ENCODE peak calls at places on chromosomes 6 and 20, in nine cellular contexts. R is iPS DF 19.7; K is endothelial cell of umbilical vein; P is midbrain; S is nephron progenitor cell; U is head of caudate nucleus; N is cardiac muscle cell; J is ACHN; T is activated CD4-positive, alpha-beta T cell treated with anti-CD3 and anti-CD28 coated beads, Interleukin-2, amount 50 U/mL, for 1 hour. O is an unnamed sample.

GRCh38 chr6:63663147-63663877 is 27.7 kb downstream of the PHF3 start:
- DNase-seq in R (no peak), N (no peak), P (no peak), T (no peak), U (no peak), S (no peak), K (peak; percentile 69), J (peak; percentile 13), O (no peak)

GRCh38 chr6:79946773-79947190 is 571 bp downstream of the ELOVL4 start:
- DNase-seq in S (peak; percentile 53), U (peak; percentile 68), N (peak; percentile 41), T (peak; percentile 2), P (peak; percentile 24), R (no peak), K (no peak), J (peak; percentile 1), O (no peak)

GRCh38 chr6:150857062-150857905 is 8.2 kb upstream of the MTHFD1L start:
- DNase-seq in N (no peak), U (no peak), K (peak; percentile 99), T (no peak), J (peak; percentile 86), P (no peak), S (no peak), R (no peak), O (no peak)

GRCh38 chr6:53837875-53838806 is 43.3 kb downstream of the LRRC1 start:
- DNase-seq in T (no peak), N (no peak), J (no peak), R (no peak), K (peak; percentile 90), S (no peak), U (peak; percentile 76), P (peak; percentile 86), O (no peak)

GRCh38 chr6:129890701-129891100 is 29.6 kb upstream of the TMEM244 start:
- DNase-seq in J (no peak), P (no peak), T (no peak), N (no peak), R (no peak), S (no peak), K (no peak), U (no peak), O (no peak)

GRCh38 chr6:41439524-41440418 is 104.4 kb downstream of the NCR2 start:
- DNase-seq in K (no peak), U (no peak), R (no peak), N (no peak), S (no peak), J (no peak), P (no peak), T (no peak), O (no peak)

GRCh38 chr6:42363906-42364859 is 87.5 kb downstream of the TRERF1 start:
- DNase-seq in T (no peak), R (no peak), K (no peak), U (no peak), S (no peak), P (no peak), J (no peak), N (peak; percentile 19), O (no peak)

GRCh38 chr6:5270093-5270680 is 8.9 kb downstream of the FARS2 start:
- DNase-seq in T (no peak), N (peak; percentile 8), U (no peak), J (no peak), P (no peak), K (peak; percentile 62), R (no peak), S (no peak), O (no peak)

GRCh38 chr6:6494677-6495076 is 93.8 kb upstream of the LY86 start:
- DNase-seq in P (no peak), K (no peak), T (no peak), S (peak; percentile 61), N (peak; percentile 70), R (peak; percentile 79), J (peak; percentile 30), U (peak; percentile 12), O (peak; percentile 62)

GRCh38 chr6:7172605-7173185 is 64.9 kb downstream of the RREB1 start:
- DNase-seq in S (no peak), P (no peak), K (peak; percentile 64), T (no peak), N (no peak), J (no peak), R (no peak), U (no peak), O (peak; percentile 68)

GRCh38 chr6:113181164-113181563 is 676.0 kb upstream of the MARCKS start:
- DNase-seq in S (no peak), J (no peak), P (peak; percentile 30), K (no peak), U (peak; percentile 23), T (no peak), N (no peak), R (no peak), O (no peak)

GRCh38 chr6:170296746-170297576 is 6.1 kb upstream of the DLL1 start:
- DNase-seq in S (no peak), J (no peak), U (peak; percentile 66), N (no peak), R (no peak), K (no peak), T (no peak), P (peak; percentile 51), O (no peak)

GRCh38 chr6:5128351-5128750 is 43.2 kb downstream of the PPP1R3G start:
- DNase-seq in N (no peak), T (no peak), S (no peak), P (no peak), K (no peak), U (no peak), R (no peak), J (no peak), O (no peak)

GRCh38 chr20:4936392-4936850 is 64.9 kb downstream of the SLC23A2 start:
- DNase-seq in T (no peak), P (no peak), U (no peak), S (no peak), K (no peak), J (no peak), R (no peak), N (no peak), O (no peak)

GRCh38 chr6:116883005-116883404 is 6.0 kb downstream of the RFX6 start:
- DNase-seq in U (no peak), K (no peak), R (no peak), S (no peak), T (no peak), J (no peak), N (no peak), P (no peak), O (no peak)

GRCh38 chr20:1324598-1325172 is 4.3 kb downstream of the SDCBP2 start:
- DNase-seq in T (peak; percentile 47), K (peak; percentile 81), N (no peak), J (peak; percentile 8), P (no peak), S (no peak), U (no peak), R (no peak), O (peak; percentile 28)

GRCh38 chr6:41604006-41604405 is 34.3 kb upstream of the MDFI start:
- DNase-seq in R (no peak), P (no peak), N (no peak), K (no peak), J (no peak), S (no peak), T (no peak), U (no peak), O (no peak)

GRCh38 chr20:33816191-33816590 is 5.0 kb downstream of the CHMP4B start:
- DNase-seq in P (no peak), N (no peak), U (no peak), K (no peak), J (no peak), T (no peak), S (no peak), R (no peak), O (no peak)

GRCh38 chr6:30590509-30590908 is 19.3 kb downstream of the ABCF1 start:
- DNase-seq in J (no peak), R (no peak), U (no peak), K (no peak), S (no peak), P (no peak), N (no peak), T (no peak), O (no peak)

GRCh38 chr20:46898433-46898832 is 3.8 kb downstream of the EYA2 start:
- DNase-seq in J (no peak), S (no peak), N (no peak), U (no peak), K (no peak), T (no peak), R (no peak), P (no peak), O (no peak)

GRCh38 chr6:41975276-41975675 is 33.7 kb upstream of the CCND3 start:
- DNase-seq in J (no peak), U (no peak), N (no peak), K (no peak), T (no peak), P (no peak), R (no peak), S (no peak), O (no peak)

GRCh38 chr20:33475381-33476160 is 14.3 kb upstream of the CBFA2T2 start:
- DNase-seq in T (no peak), U (no peak), P (no peak), J (no peak), R (no peak), K (no peak), S (no peak), N (no peak), O (no peak)

GRCh38 chr6:142551145-142551811 is 249.5 kb downstream of the ADGRG6 start:
- DNase-seq in K (no peak), J (peak; percentile 55), T (peak; percentile 45), U (no peak), P (no peak), N (no peak), R (no peak), S (no peak), O (no peak)

GRCh38 chr20:63626424-63627128 is at the start of gene GMEB2:
- DNase-seq in R (no peak), N (peak; percentile 83), T (peak; percentile 58), J (no peak), P (peak; percentile 85), K (no peak), S (peak; percentile 96), U (peak; percentile 80), O (peak; percentile 81)

GRCh38 chr20:62710886-62711702 is 2.5 kb downstream of the NTSR1 start:
- DNase-seq in T (no peak), N (no peak), U (no peak), R (no peak), J (no peak), P (no peak), K (no peak), S (no peak), O (no peak)

GRCh38 chr20:17620371-17621228 is 50.7 kb downstream of the DSTN start:
- DNase-seq in J (no peak), N (no peak), T (no peak), P (no peak), U (no peak), S (no peak), K (no peak), R (no peak), O (peak; percentile 20)

GRCh38 chr6:6057442-6058053 is 50.8 kb upstream of the NRN1 start:
- DNase-seq in N (peak; percentile 73), S (no peak), R (no peak), K (peak; percentile 57), P (peak; percentile 61), T (no peak), J (peak; percentile 43), U (peak; percentile 18), O (no peak)

GRCh38 chr6:25050356-25050755 is 114.6 kb upstream of the RIPOR2 start:
- DNase-seq in R (no peak), N (no peak), J (no peak), U (peak; percentile 70), T (peak; percentile 49), S (no peak), K (peak; percentile 90), P (no peak), O (no peak)

GRCh38 chr6:63814459-63814858 is 178.9 kb downstream of the PHF3 start:
- DNase-seq in R (no peak), N (no peak), K (no peak), P (no peak), U (no peak), T (no peak), J (no peak), S (no peak), O (no peak)

GRCh38 chr20:57114290-57115005 is 152.0 kb downstream of the BMP7 start:
- DNase-seq in K (no peak), P (no peak), N (no peak), U (no peak), S (no peak), R (no peak), T (no peak), J (no peak), O (no peak)